ENCODE peak calls at places on chromosomes 6 and 20, in five cellular contexts. O is MM.1S, U is GM23248, T is MCF 10A, S is sigmoid colon. V is an unnamed sample.

GRCh38 chr6:37558646-37559045 is 59.0 kb upstream of the CCDC167 start:
- DNase-seq in S (no peak), U (no peak), O (no peak), T (no peak), V (no peak)

GRCh38 chr6:154509421-154510143 is 903 bp downstream of the CNKSR3 start:
- DNase-seq in S (peak; percentile 79), U (peak; percentile 64), O (no peak), T (peak; percentile 52), V (peak; percentile 53)

GRCh38 chr6:4599924-4600323 is 176.3 kb upstream of the CDYL start:
- DNase-seq in S (no peak), O (no peak), U (peak; percentile 84), T (peak; percentile 93), V (peak; percentile 97)

GRCh38 chr20:62143118-62143975 is at the start of the genes PSMA7 and SS18L1:
- DNase-seq in U (peak; percentile 97), T (peak; percentile 84), O (peak; percentile 91), S (peak; percentile 93), V (peak; percentile 86)

GRCh38 chr6:164286021-164286420 is 871.5 kb downstream of the QKI start:
- DNase-seq in U (no peak), T (no peak), O (no peak), S (no peak), V (no peak)

GRCh38 chr6:157106487-157106886 is 216.8 kb downstream of the TMEM242 start:
- DNase-seq in U (peak; percentile 84), O (no peak), S (no peak), T (peak; percentile 74), V (peak; percentile 75)

GRCh38 chr20:46520976-46521579 is 7.7 kb upstream of the ZNF334 start:
- DNase-seq in U (peak; percentile 75), T (peak; percentile 61), S (no peak), O (peak; percentile 72), V (peak; percentile 42)

GRCh38 chr6:69232506-69233194 is 564.2 kb downstream of the LMBRD1 start:
- DNase-seq in O (peak; percentile 70), T (peak; percentile 62), S (peak; percentile 69), U (peak; percentile 74), V (peak; percentile 56)

GRCh38 chr6:112831022-112831421 is 483.9 kb downstream of the RFPL4B start:
- DNase-seq in T (no peak), U (peak; percentile 8), S (no peak), O (no peak), V (peak; percentile 10)

GRCh38 chr6:131937219-131937618 is 14.0 kb downstream of the CCN2 start:
- DNase-seq in S (no peak), T (no peak), U (peak; percentile 56), O (no peak), V (no peak)

GRCh38 chr6:157774153-157775135 is 48.6 kb upstream of the SNX9 start:
- DNase-seq in O (no peak), T (no peak), S (no peak), U (no peak), V (no peak)

GRCh38 chr6:140921366-140922226 is 1211.1 kb upstream of the GJE1 start:
- DNase-seq in U (peak; percentile 85), S (no peak), O (peak; percentile 52), T (peak; percentile 85), V (peak; percentile 89)

GRCh38 chr6:113464959-113465358 is 392.2 kb upstream of the MARCKS start:
- DNase-seq in O (no peak), U (peak; percentile 80), S (no peak), T (peak; percentile 89), V (peak; percentile 84)

GRCh38 chr6:22457986-22458385 is 111.4 kb upstream of the HDGFL1 start:
- DNase-seq in T (no peak), U (no peak), O (no peak), S (no peak), V (no peak)

V was measured in mammary epithelial cell.